ENCODE peak calls at places on chromosomes 2 and 18, in nine cellular contexts. P is Right ventricle myocardium inferior, Z is cerebellar cortex, U is HFFc6, I is EL, X is foreskin fibroblast, Y is activated T-helper 1 cell treated with Interleukin-2 at 50 U/mL for 16 hours, A is stromal cell of bone marrow, W is lung microvascular endothelial cell. L is an unnamed sample.

GRCh38 chr2:12397861-12398260 is 318.9 kb upstream of the TRIB2 start:
- DNase-seq in P (no peak), Z (no peak), U (no peak), I (no peak), X (peak; percentile 44), Y (no peak), A (no peak), W (peak; percentile 31), L (no peak)

GRCh38 chr2:45889053-45889452 is 237.6 kb downstream of the PRKCE start:
- DNase-seq in P (no peak), Z (no peak), U (no peak), I (no peak), X (no peak), Y (no peak), A (no peak), W (no peak), L (no peak)

GRCh38 chr2:26617259-26618083 is 23.7 kb downstream of the CIB4 start:
- DNase-seq in P (no peak), Z (no peak), U (no peak), I (no peak), X (no peak), Y (no peak), A (no peak), W (no peak), L (no peak)

GRCh38 chr18:48782381-48782841 is 168.4 kb downstream of the SMAD7 start:
- DNase-seq in P (no peak), Z (no peak), U (peak; percentile 41), I (peak; percentile 27), X (no peak), Y (no peak), A (no peak), W (no peak), L (no peak)

GRCh38 chr2:73283545-73284295 is 558 bp downstream of the FBXO41 start:
- DNase-seq in P (no peak), Z (no peak), U (no peak), I (no peak), X (no peak), Y (no peak), A (no peak), W (no peak), L (no peak)

GRCh38 chr18:72634500-72634899 is 90.4 kb upstream of the CBLN2 start:
- DNase-seq in P (no peak), Z (no peak), U (no peak), I (no peak), X (no peak), Y (no peak), A (no peak), W (no peak), L (no peak)

GRCh38 chr2:128786800-128787478 is 468.3 kb upstream of the HS6ST1 start:
- DNase-seq in P (no peak), Z (no peak), U (no peak), I (no peak), X (peak; percentile 5), Y (no peak), A (no peak), W (no peak), L (no peak)

GRCh38 chr2:204199357-204199756 is 262.8 kb downstream of the ICOS start:
- DNase-seq in P (no peak), Z (no peak), U (no peak), I (no peak), X (no peak), Y (no peak), A (no peak), W (no peak), L (no peak)

GRCh38 chr2:61443342-61444041 is 27.4 kb downstream of the USP34 start:
- DNase-seq in P (no peak), Z (no peak), U (no peak), I (no peak), X (no peak), Y (no peak), A (no peak), W (no peak), L (no peak)

GRCh38 chr2:28408764-28409599 is 16.3 kb downstream of the FOSL2 start:
- DNase-seq in P (no peak), Z (no peak), U (no peak), I (peak; percentile 100), X (peak; percentile 39), Y (peak; percentile 57), A (peak; percentile 52), W (peak; percentile 96), L (peak; percentile 92)

GRCh38 chr2:152627010-152627957 is 90.0 kb downstream of the PRPF40A start:
- DNase-seq in P (no peak), Z (peak; percentile 52), U (peak; percentile 40), I (peak; percentile 35), X (peak; percentile 67), Y (no peak), A (no peak), W (peak; percentile 63), L (peak; percentile 23)

GRCh38 chr2:240728827-240729226 is 37.2 kb downstream of the AQP12A start:
- DNase-seq in P (no peak), Z (no peak), U (peak; percentile 7), I (no peak), X (no peak), Y (no peak), A (no peak), W (no peak), L (no peak)

GRCh38 chr18:63427566-63427965 is 5.3 kb upstream of the VPS4B start:
- DNase-seq in P (no peak), Z (no peak), U (no peak), I (peak; percentile 21), X (peak; percentile 31), Y (no peak), A (no peak), W (peak; percentile 19), L (no peak)

GRCh38 chr2:212027681-212028628 is 510.6 kb downstream of the ERBB4 start:
- DNase-seq in P (no peak), Z (no peak), U (no peak), I (peak; percentile 37), X (peak; percentile 43), Y (no peak), A (peak; percentile 66), W (peak; percentile 57), L (peak; percentile 27)

GRCh38 chr2:134818321-134818720 is 20.1 kb upstream of the ACMSD start:
- DNase-seq in P (no peak), Z (no peak), U (no peak), I (peak; percentile 21), X (peak; percentile 17), Y (no peak), A (no peak), W (peak; percentile 1), L (no peak)

GRCh38 chr2:42142476-42143184 is 26.5 kb upstream of the EML4 start:
- DNase-seq in P (no peak), Z (peak; percentile 57), U (no peak), I (no peak), X (no peak), Y (no peak), A (peak; percentile 47), W (no peak), L (peak; percentile 40)

GRCh38 chr2:191167766-191168165 is 17.0 kb upstream of the STAT4 start:
- DNase-seq in P (no peak), Z (no peak), U (peak; percentile 76), I (peak; percentile 87), X (peak; percentile 94), Y (no peak), A (peak; percentile 92), W (peak; percentile 51), L (no peak)

GRCh38 chr2:49003206-49003605 is 151.1 kb downstream of the FSHR start:
- DNase-seq in P (no peak), Z (no peak), U (no peak), I (no peak), X (no peak), Y (no peak), A (no peak), W (no peak), L (no peak)

GRCh38 chr2:179917272-179917671 is 55.9 kb upstream of the ZNF385B start:
- DNase-seq in P (no peak), Z (no peak), U (peak; percentile 36), I (peak; percentile 46), X (peak; percentile 81), Y (no peak), A (peak; percentile 65), W (peak; percentile 5), L (peak; percentile 45)

GRCh38 chr2:121479882-121480522 is 50.7 kb upstream of the RNU4ATAC start:
- DNase-seq in P (no peak), Z (peak; percentile 90), U (no peak), I (no peak), X (peak; percentile 52), Y (no peak), A (no peak), W (peak; percentile 5), L (no peak)

GRCh38 chr2:128607981-128608506 is 289.4 kb upstream of the HS6ST1 start:
- DNase-seq in P (peak; percentile 32), Z (peak; percentile 39), U (no peak), I (no peak), X (no peak), Y (no peak), A (no peak), W (no peak), L (no peak)

GRCh38 chr2:137935591-137935990 is 28.7 kb upstream of the HNMT start:
- DNase-seq in P (no peak), Z (no peak), U (no peak), I (no peak), X (no peak), Y (no peak), A (no peak), W (no peak), L (no peak)